ENCODE peak calls at places on chromosomes 2 and 18, in six cellular contexts. V, Y, E, W, T and A are unnamed samples.

GRCh38 chr18:52152036-52152435 is 188.0 kb upstream of the DCC start:
- DNase-seq in W (no peak), E (no peak), Y (no peak), T (no peak), V (no peak), A (no peak)

GRCh38 chr18:49094979-49095632 is 144.3 kb upstream of the SMAD7 start:
- DNase-seq in Y (peak), E (peak), V (no peak), T (no peak), W (peak), A (no peak)

GRCh38 chr18:56639094-56639361 is 636 bp upstream of the TXNL1 start:
- DNase-seq in T (no peak), V (no peak), W (no peak), E (no peak), Y (no peak), A (peak)

GRCh38 chr18:12036201-12036751 is 55.0 kb downstream of the IMPA2 start:
- DNase-seq in V (no peak), W (no peak), T (no peak), E (no peak), Y (no peak), A (no peak)

GRCh38 chr2:197884252-197884651 is 79.9 kb downstream of the PLCL1 start:
- DNase-seq in Y (no peak), E (no peak), W (no peak), V (no peak), T (no peak), A (no peak)

GRCh38 chr18:24683965-24684364 is 223.5 kb downstream of the HRH4 start:
- DNase-seq in W (no peak), V (no peak), Y (no peak), T (no peak), E (no peak), A (no peak)

GRCh38 chr2:36574560-36574959 is 23.4 kb downstream of the FEZ2 start:
- DNase-seq in T (no peak), W (no peak), Y (no peak), E (no peak), V (no peak), A (no peak)

GRCh38 chr2:222959358-222959757 is 92.6 kb upstream of the KCNE4 start:
- DNase-seq in Y (peak), T (no peak), E (peak), V (no peak), W (peak), A (no peak)

GRCh38 chr2:88181511-88181910 is 11.4 kb downstream of the THNSL2 start:
- DNase-seq in V (no peak), Y (peak), W (no peak), T (no peak), E (no peak), A (no peak)

GRCh38 chr2:190138032-190138431 is 75.5 kb upstream of the MSTN start:
- DNase-seq in E (no peak), T (no peak), Y (no peak), V (no peak), W (no peak), A (no peak)

GRCh38 chr18:63005306-63005705 is 290.0 kb downstream of the PHLPP1 start:
- DNase-seq in Y (no peak), T (no peak), W (no peak), V (no peak), E (no peak), A (no peak)

GRCh38 chr18:76428396-76429261 is 66.4 kb downstream of the ZNF516 start:
- DNase-seq in W (no peak), V (no peak), T (no peak), E (no peak), Y (peak), A (no peak)

GRCh38 chr18:70036168-70036567 is 88.5 kb upstream of the CD226 start:
- DNase-seq in V (no peak), T (no peak), E (no peak), Y (no peak), W (no peak), A (no peak)

GRCh38 chr2:78967294-78967693 is 58.2 kb upstream of the REG3G start:
- DNase-seq in E (no peak), Y (no peak), V (no peak), W (no peak), T (no peak), A (no peak)

GRCh38 chr18:61782545-61782944 is 110.3 kb downstream of the RNF152 start:
- DNase-seq in Y (no peak), T (no peak), W (no peak), E (no peak), V (no peak), A (no peak)

GRCh38 chr2:153567367-153567766 is 88.8 kb upstream of the RPRM start:
- DNase-seq in E (no peak), W (no peak), Y (no peak), T (no peak), V (no peak), A (no peak)

GRCh38 chr18:25351280-25351772 is 640 bp downstream of the ZNF521 start:
- DNase-seq in E (no peak), T (no peak), Y (peak), W (no peak), V (no peak), A (no peak)

GRCh38 chr2:188786368-188786781 is 187.8 kb upstream of the COL3A1 start:
- DNase-seq in Y (peak), T (no peak), V (no peak), W (no peak), E (peak), A (no peak)

GRCh38 chr18:76938619-76939018 is 116.3 kb downstream of the ZNF236 start:
- DNase-seq in V (no peak), W (no peak), T (no peak), Y (no peak), E (no peak), A (no peak)

GRCh38 chr2:195319112-195319460 is 337.9 kb upstream of the SLC39A10 start:
- DNase-seq in W (peak), Y (peak), T (no peak), E (peak), V (no peak), A (no peak)

GRCh38 chr2:217362290-217362689 is 502.4 kb upstream of the TNP1 start:
- DNase-seq in T (no peak), W (no peak), Y (no peak), E (no peak), V (no peak), A (no peak)

GRCh38 chr18:45962461-45962860 is 4.7 kb downstream of the EPG5 start:
- DNase-seq in E (peak), V (no peak), Y (peak), W (no peak), T (peak), A (no peak)

GRCh38 chr2:152175368-152176112 is at the start of gene STAM2:
- DNase-seq in E (peak), T (peak), W (peak), Y (peak), V (peak), A (peak)

GRCh38 chr2:11393711-11394236 is 49.3 kb upstream of the ROCK2 start:
- DNase-seq in W (no peak), E (no peak), T (no peak), V (no peak), Y (no peak), A (no peak)

GRCh38 chr18:43869451-43870008 is 592.2 kb upstream of the SYT4 start:
- DNase-seq in E (no peak), Y (peak), T (no peak), V (no peak), W (no peak), A (no peak)

GRCh38 chr2:174125151-174125550 is 123.2 kb downstream of the OLA1 start:
- DNase-seq in T (no peak), Y (no peak), E (no peak), V (no peak), W (no peak), A (no peak)

GRCh38 chr2:187547353-187547979 is 6.8 kb downstream of the TFPI start:
- DNase-seq in E (peak), W (peak), V (no peak), Y (peak), T (no peak), A (no peak)

GRCh38 chr2:96806468-96807126 is 9.5 kb upstream of the CNNM3 start:
- DNase-seq in V (no peak), E (no peak), W (no peak), T (no peak), Y (no peak), A (peak)

GRCh38 chr2:112962308-112963175 is 15.3 kb upstream of the IL36G start:
- DNase-seq in Y (no peak), E (no peak), T (no peak), V (no peak), W (no peak), A (no peak)